ENCODE peak calls at places on chromosomes 16 and 17, in eight cellular contexts. I is uterus, C is lower leg skin, S is HFF-Myc, M is omental fat pad, R is Caco-2, J is thoracic aorta, L is A549. G is an unnamed sample.

GRCh38 chr17:34167359-34167758 is 87.7 kb upstream of the CCL2 start:
- DNase-seq in I (no peak), C (no peak), S (no peak), M (no peak), R (no peak), J (no peak), L (no peak), G (no peak)

GRCh38 chr16:53991181-53992056 is 287.5 kb downstream of the FTO start:
- DNase-seq in I (no peak), C (no peak), S (peak), M (no peak), R (no peak), J (no peak), L (no peak), G (no peak)

GRCh38 chr17:44358066-44358465 is 5.6 kb downstream of the FAM171A2 start:
- DNase-seq in I (no peak), C (no peak), S (no peak), M (no peak), R (no peak), J (no peak), L (no peak), G (no peak)

GRCh38 chr16:69471121-69471520 is 46.7 kb downstream of the CYB5B start:
- DNase-seq in I (no peak), C (no peak), S (no peak), M (no peak), R (no peak), J (no peak), L (no peak), G (no peak)

GRCh38 chr16:74605746-74606520 is 981 bp downstream of the GLG1 start:
- DNase-seq in I (no peak), C (no peak), S (no peak), M (no peak), R (no peak), J (no peak), L (no peak), G (no peak)

GRCh38 chr16:12362482-12363458 is 386.2 kb downstream of the SNX29 start:
- DNase-seq in I (peak), C (peak), S (no peak), M (no peak), R (no peak), J (no peak), L (no peak), G (no peak)

GRCh38 chr17:33204156-33204555 is 88.9 kb downstream of the ASIC2 start:
- DNase-seq in I (no peak), C (no peak), S (no peak), M (no peak), R (no peak), J (no peak), L (no peak), G (no peak)

GRCh38 chr17:82274134-82275020 is 877 bp upstream of the CSNK1D start:
- DNase-seq in I (no peak), C (no peak), S (no peak), M (no peak), R (no peak), J (no peak), L (no peak), G (no peak)

GRCh38 chr16:23145608-23146007 is 3.6 kb downstream of the USP31 start:
- DNase-seq in I (no peak), C (peak), S (no peak), M (no peak), R (no peak), J (no peak), L (peak), G (no peak)

GRCh38 chr17:14427914-14428639 is 127.2 kb downstream of the HS3ST3B1 start:
- DNase-seq in I (no peak), C (no peak), S (no peak), M (no peak), R (no peak), J (no peak), L (no peak), G (no peak)

GRCh38 chr17:66995944-66996343 is 31.4 kb downstream of the CACNG4 start:
- DNase-seq in I (no peak), C (no peak), S (no peak), M (no peak), R (no peak), J (no peak), L (no peak), G (no peak)

GRCh38 chr17:69473801-69474170 is 59.3 kb downstream of the MAP2K6 start:
- DNase-seq in I (no peak), C (no peak), S (peak), M (no peak), R (no peak), J (no peak), L (peak), G (no peak)

GRCh38 chr16:27449434-27450188 is 47.6 kb downstream of the IL21R start:
- DNase-seq in I (no peak), C (no peak), S (no peak), M (no peak), R (no peak), J (no peak), L (no peak), G (no peak)

GRCh38 chr16:50215680-50216079 is 50.7 kb upstream of the ADCY7 start:
- DNase-seq in I (no peak), C (no peak), S (no peak), M (no peak), R (no peak), J (no peak), L (no peak), G (no peak)

GRCh38 chr17:11300738-11301137 is 59.7 kb downstream of the SHISA6 start:
- DNase-seq in I (no peak), C (no peak), S (no peak), M (no peak), R (no peak), J (no peak), L (no peak), G (no peak)

GRCh38 chr17:14125518-14126125 is 56.3 kb downstream of the COX10 start:
- DNase-seq in I (no peak), C (no peak), S (no peak), M (no peak), R (no peak), J (no peak), L (no peak), G (no peak)

GRCh38 chr17:2782030-2782429 is 14.2 kb upstream of the RAP1GAP2 start:
- DNase-seq in I (no peak), C (no peak), S (peak), M (no peak), R (no peak), J (no peak), L (peak), G (no peak)

GRCh38 chr17:7415784-7416183 is 4.3 kb upstream of the SPEM1 start:
- DNase-seq in I (no peak), C (no peak), S (no peak), M (no peak), R (no peak), J (no peak), L (no peak), G (no peak)

GRCh38 chr17:40342575-40343058 is 21.9 kb downstream of the GJD3 start:
- DNase-seq in I (no peak), C (no peak), S (no peak), M (no peak), R (no peak), J (no peak), L (no peak), G (no peak)

GRCh38 chr17:15143524-15143923 is 121.6 kb downstream of the PMP22 start:
- DNase-seq in I (no peak), C (no peak), S (no peak), M (no peak), R (no peak), J (no peak), L (no peak), G (no peak)

GRCh38 chr17:78125138-78125913 is 3.2 kb downstream of the TMC6 start:
- DNase-seq in I (no peak), C (no peak), S (no peak), M (no peak), R (no peak), J (no peak), L (no peak), G (no peak)

GRCh38 chr17:6165806-6166205 is 95.6 kb downstream of the WSCD1 start:
- DNase-seq in I (no peak), C (no peak), S (no peak), M (no peak), R (no peak), J (no peak), L (no peak), G (no peak)

GRCh38 chr17:83009414-83010322 is 69.7 kb upstream of the METRNL start:
- DNase-seq in I (no peak), C (peak), S (no peak), M (no peak), R (no peak), J (no peak), L (no peak), G (no peak)

GRCh38 chr17:39194089-39194984 is 3.1 kb downstream of the CACNB1 start:
- DNase-seq in I (peak), C (no peak), S (no peak), M (no peak), R (peak), J (peak), L (peak), G (no peak)

GRCh38 chr17:45896803-45897693 is 2.7 kb downstream of the MAPT start:
- DNase-seq in I (no peak), C (no peak), S (no peak), M (no peak), R (no peak), J (no peak), L (peak), G (no peak)

GRCh38 chr17:65057520-65058075 is 1.1 kb upstream of the GNA13 start:
- DNase-seq in I (peak), C (peak), S (no peak), M (no peak), R (no peak), J (no peak), L (peak), G (no peak)

GRCh38 chr16:75256871-75257343 is 5.5 kb upstream of the BCAR1 start:
- DNase-seq in I (peak), C (no peak), S (no peak), M (no peak), R (peak), J (peak), L (no peak), G (no peak)

DNA sequence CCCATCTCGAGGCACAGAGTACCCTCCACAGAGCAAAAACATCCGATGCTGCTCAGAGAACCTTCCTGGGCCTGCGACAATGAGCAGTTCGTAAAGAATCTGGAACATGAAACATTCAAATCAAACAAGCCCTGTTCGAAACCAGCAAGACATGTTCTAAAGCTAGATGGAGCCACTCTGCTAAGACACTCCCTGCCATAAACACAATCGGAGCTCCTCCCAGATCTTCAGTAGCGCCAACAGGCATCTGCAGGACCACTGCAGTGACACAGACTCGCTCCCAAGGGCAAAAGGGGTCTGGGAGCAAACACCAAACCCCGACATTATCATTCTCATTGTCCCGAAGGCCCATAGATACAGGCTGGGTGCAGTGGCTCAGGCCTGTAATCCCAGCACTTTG is 108.7 kb downstream of the ZFHX3 start:
- DNase-seq in I (peak), C (peak), S (no peak), M (no peak), R (no peak), J (no peak), L (peak), G (no peak)
- TF ChIP-seq CTCF in I (peak), C (no peak), S (peak), M (no peak), R (no peak), J (no peak), L (peak), G (no peak)

DNA sequence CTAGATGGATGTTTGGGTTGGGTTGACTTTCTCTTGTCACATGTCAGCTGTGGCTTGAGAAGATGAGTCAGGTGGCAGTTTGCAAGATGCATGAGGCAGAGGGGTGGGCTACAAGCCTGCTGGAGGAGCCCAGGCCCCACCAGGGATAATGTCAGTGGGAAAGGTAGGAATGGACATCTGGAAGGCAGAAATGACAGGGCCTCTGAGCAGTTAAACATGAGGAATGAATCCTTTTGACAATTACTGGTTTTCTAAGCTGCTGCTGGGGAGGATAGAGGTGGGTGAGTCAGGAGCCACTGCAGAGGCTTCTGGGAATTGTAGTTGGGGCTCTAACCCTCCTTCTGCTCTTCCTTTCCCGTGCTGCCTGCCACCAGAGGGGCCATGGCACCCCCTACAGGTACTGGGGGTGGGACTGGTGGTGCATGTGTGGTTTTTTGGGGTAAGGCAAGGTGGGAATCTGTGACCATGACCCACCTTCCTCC is 15.7 kb downstream of the SLC52A1 start:
- DNase-seq in I (no peak), C (no peak), S (no peak), M (no peak), R (no peak), J (no peak), L (no peak), G (no peak)
- TF ChIP-seq CTCF in I (no peak), C (no peak), S (peak), M (no peak), R (peak), J (no peak), L (peak), G (no peak)

GRCh38 chr17:17087424-17088103 is 45.3 kb downstream of the MPRIP start:
- DNase-seq in I (peak), C (no peak), S (no peak), M (peak), R (no peak), J (no peak), L (no peak), G (no peak)
- TF ChIP-seq CTCF in I (no peak), C (no peak), S (no peak), M (no peak), R (no peak), J (no peak), L (no peak), G (no peak)

DNA sequence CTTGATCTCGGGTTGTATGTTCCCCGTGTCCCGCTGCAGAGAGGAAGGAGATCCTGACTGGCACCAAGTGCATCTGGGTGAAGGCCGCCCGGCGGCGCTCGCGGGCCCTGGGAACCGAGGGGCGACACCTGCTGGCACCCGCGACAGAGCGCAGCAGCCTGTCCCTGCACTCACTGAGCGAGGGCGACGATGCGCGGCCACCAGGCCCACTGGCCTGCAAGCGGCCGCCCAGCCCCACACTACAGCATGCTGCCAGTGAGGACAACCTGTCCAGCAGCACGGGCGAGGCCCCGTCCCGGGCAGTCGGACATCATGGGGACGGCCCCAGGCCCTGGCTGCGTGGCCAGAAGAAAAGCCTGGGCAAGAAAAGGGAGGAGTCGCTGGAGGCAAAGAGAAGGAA is 7.5 kb downstream of the BTBD17 start:
- DNase-seq in I (no peak), C (no peak), S (no peak), M (no peak), R (no peak), J (no peak), L (peak), G (peak)
- TF ChIP-seq CTCF in I (no peak), C (no peak), S (peak), M (no peak), R (no peak), J (no peak), L (peak), G (peak)

DNA sequence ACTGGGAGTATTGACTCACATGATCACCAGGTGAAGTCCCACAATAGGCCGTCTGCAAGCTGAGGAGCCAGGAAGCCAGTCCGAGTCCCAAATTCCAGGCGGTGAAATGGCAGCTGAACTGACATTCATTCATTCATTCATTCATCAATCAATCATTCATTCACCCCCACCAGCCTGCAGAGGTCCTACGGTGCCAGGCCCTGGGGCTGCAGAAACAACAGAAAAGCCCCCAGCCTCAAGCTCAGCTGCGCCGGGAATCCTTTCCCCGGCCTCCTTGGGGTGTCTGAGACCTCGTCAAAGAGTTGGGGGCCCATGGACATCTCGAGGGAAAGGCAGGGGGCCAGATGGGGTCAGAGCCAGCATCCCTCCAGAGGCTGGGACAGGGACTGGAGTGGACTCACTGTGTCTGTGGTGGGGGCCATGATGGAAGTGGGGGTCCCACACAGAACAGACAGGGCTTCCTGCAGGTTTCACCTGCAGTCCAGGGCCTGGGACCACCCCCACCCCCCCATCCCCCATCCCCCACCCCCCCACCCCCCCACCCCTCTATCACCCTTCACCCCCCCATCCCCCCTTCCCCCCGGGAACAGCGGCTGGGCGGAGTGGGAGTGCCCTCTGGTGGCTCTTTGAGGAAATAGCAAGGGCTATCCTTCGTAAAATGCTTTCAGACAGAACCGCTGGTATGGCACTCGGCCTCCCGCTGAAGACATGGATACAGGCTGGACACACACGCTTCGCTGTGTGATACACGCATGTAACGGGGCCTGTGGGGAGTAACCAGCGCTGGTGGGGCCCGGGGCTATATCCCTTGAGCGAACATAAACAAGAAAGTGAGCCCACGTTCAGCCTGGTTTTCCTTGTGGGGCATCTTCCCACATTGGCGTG is 8.5 kb upstream of the ZC3H18 start:
- DNase-seq in I (peak), C (no peak), S (no peak), M (no peak), R (no peak), J (no peak), L (peak), G (no peak)
- TF ChIP-seq CTCF in I (peak), C (no peak), S (peak), M (no peak), R (peak), J (peak), L (peak), G (peak)

G was measured in progenitor cell of endocrine pancreas.